ENCODE peak calls at places on chromosomes 11 and 22, in seven cellular contexts. One of them, this sample, is unnamed. For H3K4me1, the result is how much of the 10 kb centered on the place peaks cover.

GRCh38 chr11:10651579-10652361 is 41.8 kb downstream of the IRAG1 start:
- DNase-seq in spleen: no peak
- DNase-seq in tibial nerve: no peak
- DNase-seq in upper lobe of right lung: peak
- DNase-seq in tibial artery: peak
- DNase-seq in OCI-LY7: no peak
- DNase-seq in A549: no peak
- DNase-seq in this sample: no peak

GRCh38 chr11:27912916-27913315 is 195.0 kb downstream of the KIF18A start:
- DNase-seq in tibial nerve: no peak
- DNase-seq in OCI-LY7: no peak
- DNase-seq in spleen: no peak
- DNase-seq in A549: no peak
- DNase-seq in tibial artery: no peak
- DNase-seq in upper lobe of right lung: no peak
- DNase-seq in this sample: no peak

GRCh38 chr22:47107431-47107830 is 345.0 kb downstream of the TBC1D22A start:
- DNase-seq in A549: no peak
- DNase-seq in OCI-LY7: no peak
- DNase-seq in tibial artery: no peak
- DNase-seq in tibial nerve: no peak
- DNase-seq in spleen: no peak
- DNase-seq in upper lobe of right lung: no peak
- DNase-seq in this sample: no peak

GRCh38 chr22:49233507-49234100 is 594.1 kb downstream of the BRD1 start:
- DNase-seq in A549: no peak
- DNase-seq in tibial artery: no peak
- DNase-seq in tibial nerve: no peak
- DNase-seq in upper lobe of right lung: no peak
- DNase-seq in OCI-LY7: no peak
- DNase-seq in spleen: no peak
- DNase-seq in this sample: no peak

GRCh38 chr11:75920886-75921285 is 105.9 kb downstream of the UVRAG start:
- DNase-seq in OCI-LY7: no peak
- DNase-seq in tibial nerve: no peak
- DNase-seq in upper lobe of right lung: no peak
- DNase-seq in spleen: no peak
- DNase-seq in A549: no peak
- DNase-seq in tibial artery: no peak
- DNase-seq in this sample: no peak

GRCh38 chr22:49889071-49889470 is 29.2 kb downstream of the ALG12 start:
- DNase-seq in spleen: no peak
- DNase-seq in tibial nerve: no peak
- DNase-seq in tibial artery: no peak
- DNase-seq in upper lobe of right lung: no peak
- DNase-seq in OCI-LY7: no peak
- DNase-seq in A549: no peak
- DNase-seq in this sample: no peak

GRCh38 chr11:45859661-45860140 is 12.4 kb downstream of the CRY2 start:
- DNase-seq in upper lobe of right lung: peak
- DNase-seq in OCI-LY7: no peak
- DNase-seq in A549: no peak
- DNase-seq in tibial nerve: peak
- DNase-seq in spleen: peak
- DNase-seq in tibial artery: peak
- DNase-seq in this sample: no peak

GRCh38 chr11:71458146-71459070 is 5.4 kb downstream of the NADSYN1 start:
- DNase-seq in upper lobe of right lung: no peak
- DNase-seq in OCI-LY7: no peak
- DNase-seq in tibial nerve: no peak
- DNase-seq in A549: no peak
- DNase-seq in spleen: peak
- DNase-seq in tibial artery: no peak
- DNase-seq in this sample: no peak

GRCh38 chr11:9231848-9232177 is 33.3 kb downstream of the DENND5A start:
- DNase-seq in spleen: no peak
- DNase-seq in tibial nerve: peak
- DNase-seq in upper lobe of right lung: no peak
- DNase-seq in A549: no peak
- DNase-seq in OCI-LY7: no peak
- DNase-seq in tibial artery: no peak
- DNase-seq in this sample: peak

DNA sequence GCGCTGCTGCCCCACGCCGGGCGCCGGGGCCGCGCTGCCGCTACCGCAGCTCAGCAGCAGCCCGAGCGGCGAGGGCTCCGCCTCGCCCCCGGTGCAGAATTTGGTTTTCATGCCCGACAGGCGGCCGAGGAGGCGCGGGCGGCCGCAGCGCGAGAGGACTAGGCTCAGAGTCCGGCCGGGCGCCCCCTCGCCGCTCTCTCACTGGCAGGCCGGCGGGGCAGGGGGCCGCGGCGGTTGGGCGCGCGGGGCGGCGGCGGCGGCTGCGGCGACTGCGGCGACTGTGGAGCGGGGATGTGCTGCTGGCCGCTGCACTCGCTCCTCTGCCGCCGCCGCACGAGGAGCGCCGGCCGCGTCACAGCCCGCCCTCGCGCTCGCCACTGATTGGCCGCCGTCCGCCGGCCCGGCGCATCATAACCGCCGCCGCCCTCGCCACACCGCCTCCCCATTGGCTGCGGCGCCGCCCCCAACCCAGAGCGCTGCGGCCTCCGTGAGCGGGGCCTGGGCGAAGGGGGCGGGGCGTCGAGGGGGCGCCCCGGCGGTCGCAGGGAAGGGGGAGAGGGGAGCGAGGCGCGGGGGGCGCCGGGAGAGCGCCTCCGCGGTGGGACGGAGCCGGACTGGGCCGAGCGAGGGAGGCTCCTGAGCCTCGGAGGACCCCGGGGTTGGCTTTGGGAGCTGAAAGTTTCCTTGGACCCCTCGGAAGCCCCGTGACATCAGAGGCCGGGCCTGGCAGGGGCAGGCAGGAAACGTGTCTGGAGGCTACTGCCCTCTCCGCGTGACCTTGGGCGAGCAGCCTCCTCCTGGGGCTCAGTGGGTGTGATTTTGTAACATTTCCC is at the start of gene CHKA:
- DNase-seq in tibial artery: peak
- DNase-seq in upper lobe of right lung: peak
- DNase-seq in spleen: peak
- DNase-seq in A549: peak
- DNase-seq in OCI-LY7: peak
- DNase-seq in tibial nerve: peak
- DNase-seq in this sample: peak
- H3K4me1 ChIP-seq in tibial artery: under half
- H3K4me1 ChIP-seq in upper lobe of right lung: under half
- H3K4me1 ChIP-seq in spleen: half or more
- H3K4me1 ChIP-seq in A549: under half
- H3K4me1 ChIP-seq in OCI-LY7: under half
- H3K4me1 ChIP-seq in tibial nerve: under half
- H3K4me1 ChIP-seq in this sample: under half

DNA sequence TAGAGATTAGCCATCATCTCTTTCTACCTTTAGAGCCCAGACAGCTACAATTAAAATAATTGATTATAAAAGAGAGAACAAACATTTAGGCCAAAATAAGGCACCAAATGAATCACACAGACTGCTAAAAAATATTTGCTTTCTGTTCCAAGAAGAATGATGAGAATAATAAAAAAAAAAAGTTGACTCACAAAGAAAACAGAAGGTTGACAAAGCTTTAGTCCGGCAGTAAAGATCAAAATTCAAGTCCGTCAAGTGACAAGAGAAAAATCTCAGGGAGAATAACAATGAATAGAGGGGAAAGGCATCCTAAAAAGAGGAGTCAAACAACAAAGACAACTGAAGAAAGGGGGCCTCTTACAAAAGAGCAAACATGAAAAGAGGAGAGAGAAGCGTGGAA is 910.3 kb downstream of the OPCML start:
- DNase-seq in A549: no peak
- DNase-seq in tibial artery: no peak
- DNase-seq in OCI-LY7: no peak
- DNase-seq in upper lobe of right lung: no peak
- DNase-seq in tibial nerve: no peak
- DNase-seq in spleen: no peak
- DNase-seq in this sample: no peak
- H3K27ac ChIP-seq in A549: no peak
- H3K27ac ChIP-seq in tibial artery: no peak
- H3K27ac ChIP-seq in OCI-LY7: no peak
- H3K27ac ChIP-seq in upper lobe of right lung: no peak
- H3K27ac ChIP-seq in tibial nerve: no peak
- H3K27ac ChIP-seq in spleen: no peak
- H3K27ac ChIP-seq in this sample: no peak

GRCh38 chr11:128890216-128890542 is 977 bp upstream of the KCNJ5 start:
- DNase-seq in A549: no peak
- DNase-seq in spleen: no peak
- DNase-seq in tibial nerve: no peak
- DNase-seq in tibial artery: no peak
- DNase-seq in OCI-LY7: no peak
- DNase-seq in upper lobe of right lung: no peak
- DNase-seq in this sample: no peak
- H3K4me3 ChIP-seq in A549: peak
- H3K4me3 ChIP-seq in spleen: peak
- H3K4me3 ChIP-seq in tibial nerve: no peak
- H3K4me3 ChIP-seq in tibial artery: peak
- H3K4me3 ChIP-seq in OCI-LY7: no peak
- H3K4me3 ChIP-seq in upper lobe of right lung: peak
- H3K4me3 ChIP-seq in this sample: peak

GRCh38 chr11:19555266-19555665 is 157.4 kb upstream of the NAV2 start:
- DNase-seq in tibial artery: no peak
- DNase-seq in upper lobe of right lung: no peak
- DNase-seq in OCI-LY7: no peak
- DNase-seq in tibial nerve: no peak
- DNase-seq in A549: no peak
- DNase-seq in spleen: no peak
- DNase-seq in this sample: no peak

GRCh38 chr11:19553683-19554333 is 158.8 kb upstream of the NAV2 start:
- DNase-seq in A549: peak
- DNase-seq in spleen: peak
- DNase-seq in upper lobe of right lung: peak
- DNase-seq in tibial nerve: peak
- DNase-seq in tibial artery: peak
- DNase-seq in OCI-LY7: peak
- DNase-seq in this sample: peak

GRCh38 chr11:19552100-19552499 is 160.5 kb upstream of the NAV2 start:
- DNase-seq in spleen: no peak
- DNase-seq in A549: no peak
- DNase-seq in upper lobe of right lung: no peak
- DNase-seq in tibial nerve: no peak
- DNase-seq in tibial artery: no peak
- DNase-seq in OCI-LY7: no peak
- DNase-seq in this sample: no peak

GRCh38 chr11:19552684-19553083 is 160.0 kb upstream of the NAV2 start:
- DNase-seq in tibial nerve: no peak
- DNase-seq in spleen: no peak
- DNase-seq in tibial artery: no peak
- DNase-seq in OCI-LY7: no peak
- DNase-seq in upper lobe of right lung: no peak
- DNase-seq in A549: no peak
- DNase-seq in this sample: no peak

DNA sequence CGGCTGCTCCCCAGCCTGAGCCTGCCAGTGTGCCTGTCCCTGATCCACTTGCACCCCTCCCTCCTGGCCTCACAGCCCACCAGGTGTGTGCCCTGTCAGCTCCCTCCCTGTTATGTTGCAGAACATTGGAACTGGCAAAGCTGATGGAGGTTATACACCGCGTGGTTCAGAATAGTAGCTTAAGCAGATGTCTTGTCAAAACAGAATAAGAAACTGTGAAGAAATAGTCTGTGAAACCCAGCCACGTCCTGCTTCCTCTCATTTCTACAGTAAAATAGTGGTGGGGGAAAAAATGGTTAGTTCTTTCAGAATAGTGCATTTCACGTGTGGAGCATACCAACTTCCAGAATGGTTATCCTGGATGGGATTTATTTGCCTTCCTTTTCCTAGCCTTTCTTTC is 161.2 kb upstream of the NAV2 start:
- DNase-seq in spleen: no peak
- DNase-seq in A549: no peak
- DNase-seq in tibial artery: no peak
- DNase-seq in tibial nerve: no peak
- DNase-seq in OCI-LY7: no peak
- DNase-seq in upper lobe of right lung: no peak
- DNase-seq in this sample: no peak
- H3K4me1 ChIP-seq in spleen: under half
- H3K4me1 ChIP-seq in A549: under half
- H3K4me1 ChIP-seq in tibial artery: under half
- H3K4me1 ChIP-seq in tibial nerve: under half
- H3K4me1 ChIP-seq in OCI-LY7: under half
- H3K4me1 ChIP-seq in upper lobe of right lung: under half
- H3K4me1 ChIP-seq in this sample: under half

GRCh38 chr11:1834132-1834610 is 619 bp upstream of the SYT8 start:
- DNase-seq in OCI-LY7: no peak
- DNase-seq in upper lobe of right lung: peak
- DNase-seq in A549: no peak
- DNase-seq in tibial nerve: no peak
- DNase-seq in tibial artery: no peak
- DNase-seq in spleen: peak
- DNase-seq in this sample: no peak
- H3K27ac ChIP-seq in OCI-LY7: no peak
- H3K27ac ChIP-seq in upper lobe of right lung: peak
- H3K27ac ChIP-seq in A549: peak
- H3K27ac ChIP-seq in tibial nerve: peak
- H3K27ac ChIP-seq in tibial artery: no peak
- H3K27ac ChIP-seq in spleen: no peak
- H3K27ac ChIP-seq in this sample: no peak

DNA sequence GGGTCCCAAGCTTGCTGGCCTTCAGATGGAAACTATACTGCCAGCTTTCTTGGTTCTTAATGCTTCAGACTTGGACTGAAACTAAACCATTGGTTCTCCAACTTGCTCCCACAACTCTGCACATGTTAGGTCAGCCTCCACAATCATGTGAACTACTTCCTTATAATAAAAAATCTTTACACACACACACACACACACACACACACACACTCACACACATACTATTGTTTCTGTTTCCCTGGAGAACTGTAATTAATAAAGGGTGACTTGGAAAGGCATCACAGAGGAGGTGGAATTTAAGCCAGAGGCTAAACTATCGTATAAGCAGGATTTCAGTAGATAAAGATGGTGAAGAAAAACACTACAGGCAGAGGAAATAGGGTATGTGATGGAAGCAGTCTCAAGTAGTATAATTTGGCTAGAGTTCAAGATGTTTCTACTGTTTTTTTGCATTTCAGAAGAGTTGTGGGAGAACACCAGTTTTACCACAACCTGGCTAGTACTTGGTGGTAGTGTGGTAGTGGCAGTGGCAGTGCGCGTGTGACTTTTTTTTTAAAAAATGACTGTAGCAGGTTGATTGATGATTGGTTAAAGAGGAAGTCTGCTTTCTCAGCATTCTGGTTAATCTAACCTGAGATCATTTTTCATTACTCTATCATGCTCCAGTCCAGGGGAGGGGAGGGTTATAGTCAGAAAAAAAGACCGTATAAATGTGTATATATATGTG is 70.1 kb downstream of the PDE3B start:
- DNase-seq in A549: no peak
- DNase-seq in spleen: no peak
- DNase-seq in OCI-LY7: no peak
- DNase-seq in tibial artery: no peak
- DNase-seq in tibial nerve: no peak
- DNase-seq in upper lobe of right lung: no peak
- DNase-seq in this sample: peak
- H3K4me3 ChIP-seq in A549: no peak
- H3K4me3 ChIP-seq in spleen: no peak
- H3K4me3 ChIP-seq in OCI-LY7: no peak
- H3K4me3 ChIP-seq in tibial artery: no peak
- H3K4me3 ChIP-seq in tibial nerve: no peak
- H3K4me3 ChIP-seq in upper lobe of right lung: no peak
- H3K4me3 ChIP-seq in this sample: peak

GRCh38 chr11:1830500-1831223 is 4.1 kb upstream of the SYT8 start:
- DNase-seq in tibial nerve: no peak
- DNase-seq in A549: no peak
- DNase-seq in upper lobe of right lung: peak
- DNase-seq in tibial artery: no peak
- DNase-seq in spleen: peak
- DNase-seq in OCI-LY7: no peak
- DNase-seq in this sample: no peak
- H3K4me1 ChIP-seq in tibial nerve: under half
- H3K4me1 ChIP-seq in A549: half or more
- H3K4me1 ChIP-seq in upper lobe of right lung: under half
- H3K4me1 ChIP-seq in tibial artery: half or more
- H3K4me1 ChIP-seq in spleen: half or more
- H3K4me1 ChIP-seq in OCI-LY7: under half
- H3K4me1 ChIP-seq in this sample: under half

This sample was measured in naive thymus-derived CD4-positive, alpha-beta T cell.